ENCODE peak calls at places on chromosomes 11 and 22, in eight cellular contexts. B, N, W, H, Q, A, P and V are unnamed samples.

GRCh38 chr11:19365743-19366410 is 125.1 kb upstream of the E2F8 start:
- DNase-seq in B (no peak), N (no peak), W (no peak), H (no peak), Q (no peak), A (no peak), P (no peak), V (no peak)

GRCh38 chr11:65850217-65851082 is 7.5 kb downstream of the CFL1 start:
- DNase-seq in B (no peak), N (no peak), W (no peak), H (no peak), Q (no peak), A (no peak), P (no peak), V (no peak)

GRCh38 chr11:18522388-18522787 is 4.4 kb downstream of the TSG101 start:
- DNase-seq in B (no peak), N (no peak), W (no peak), H (no peak), Q (no peak), A (peak), P (no peak), V (no peak)

GRCh38 chr11:123129920-123130319 is 65.1 kb downstream of the CLMP start:
- DNase-seq in B (no peak), N (no peak), W (no peak), H (no peak), Q (no peak), A (no peak), P (no peak), V (no peak)

GRCh38 chr11:128695539-128696221 is 1.8 kb downstream of the FLI1 start:
- DNase-seq in B (no peak), N (no peak), W (no peak), H (no peak), Q (no peak), A (no peak), P (no peak), V (no peak)

GRCh38 chr11:7851391-7851790 is 54.6 kb upstream of the OR5P2 start:
- DNase-seq in B (no peak), N (no peak), W (no peak), H (no peak), Q (no peak), A (no peak), P (no peak), V (no peak)

GRCh38 chr11:33891714-33892327 is at the start of gene LMO2:
- DNase-seq in B (no peak), N (no peak), W (no peak), H (no peak), Q (no peak), A (no peak), P (peak), V (no peak)

GRCh38 chr22:31537019-31537535 is 40.7 kb downstream of the SFI1 start:
- DNase-seq in B (no peak), N (no peak), W (no peak), H (no peak), Q (no peak), A (no peak), P (no peak), V (no peak)

GRCh38 chr11:18427240-18427639 is 15.1 kb downstream of the LDHC start:
- DNase-seq in B (no peak), N (no peak), W (no peak), H (no peak), Q (no peak), A (no peak), P (no peak), V (no peak)

GRCh38 chr11:15539645-15540044 is 424.9 kb downstream of the INSC start:
- DNase-seq in B (no peak), N (no peak), W (no peak), H (no peak), Q (no peak), A (no peak), P (no peak), V (no peak)

GRCh38 chr22:38135133-38135706 is 24.7 kb upstream of the BAIAP2L2 start:
- DNase-seq in B (no peak), N (no peak), W (no peak), H (no peak), Q (no peak), A (peak), P (peak), V (peak)

GRCh38 chr11:30326114-30326783 is 3.3 kb downstream of the ARL14EP start:
- DNase-seq in B (no peak), N (no peak), W (no peak), H (no peak), Q (no peak), A (no peak), P (no peak), V (no peak)

GRCh38 chr11:121321614-121322243 is 29.2 kb downstream of the SC5D start:
- DNase-seq in B (peak), N (no peak), W (no peak), H (no peak), Q (no peak), A (peak), P (no peak), V (no peak)

GRCh38 chr11:128477811-128478210 is 109.5 kb downstream of the ETS1 start:
- DNase-seq in B (no peak), N (no peak), W (no peak), H (no peak), Q (no peak), A (no peak), P (no peak), V (no peak)

GRCh38 chr22:40875111-40875510 is 13.2 kb upstream of the DNAJB7 start:
- DNase-seq in B (no peak), N (no peak), W (no peak), H (no peak), Q (no peak), A (no peak), P (no peak), V (no peak)

GRCh38 chr22:31160328-31160978 is 471 bp downstream of the RNF185 start:
- DNase-seq in B (peak), N (no peak), W (no peak), H (no peak), Q (no peak), A (no peak), P (no peak), V (no peak)

GRCh38 chr11:498297-499181 is 8.5 kb downstream of the RNH1 start:
- DNase-seq in B (no peak), N (no peak), W (peak), H (no peak), Q (no peak), A (no peak), P (no peak), V (no peak)

GRCh38 chr11:121459413-121460041 is 6.8 kb upstream of the SORL1-AS1 start:
- DNase-seq in B (no peak), N (no peak), W (no peak), H (no peak), Q (no peak), A (no peak), P (no peak), V (no peak)

GRCh38 chr22:20430641-20431519 is 6.7 kb downstream of the SCARF2 start:
- DNase-seq in B (peak), N (no peak), W (no peak), H (peak), Q (no peak), A (peak), P (peak), V (no peak)

GRCh38 chr11:46251954-46252353 is 25.5 kb upstream of the CREB3L1 start:
- DNase-seq in B (no peak), N (no peak), W (no peak), H (no peak), Q (no peak), A (no peak), P (no peak), V (no peak)

GRCh38 chr22:45583504-45583903 is 80.8 kb downstream of the FBLN1 start:
- DNase-seq in B (no peak), N (no peak), W (peak), H (no peak), Q (no peak), A (no peak), P (no peak), V (no peak)

GRCh38 chr11:43542734-43543133 is 137.8 kb upstream of the HSD17B12 start:
- DNase-seq in B (no peak), N (no peak), W (no peak), H (no peak), Q (no peak), A (no peak), P (no peak), V (no peak)

GRCh38 chr22:17159504-17159951 is 451 bp upstream of the HDHD5 start:
- DNase-seq in B (peak), N (no peak), W (peak), H (peak), Q (no peak), A (peak), P (no peak), V (no peak)

GRCh38 chr11:42234381-42235035 is 775.1 kb upstream of the LRRC4C start:
- DNase-seq in B (no peak), N (no peak), W (no peak), H (no peak), Q (no peak), A (no peak), P (no peak), V (no peak)

GRCh38 chr11:78417888-78418583 is 416 bp upstream of the GAB2 start:
- DNase-seq in B (peak), N (peak), W (peak), H (peak), Q (peak), A (peak), P (peak), V (peak)
- TF ChIP-seq POLR2A in B (peak), N (peak), W (no peak), H (no peak), Q (no peak), A (peak), P (peak), V (peak)

DNA sequence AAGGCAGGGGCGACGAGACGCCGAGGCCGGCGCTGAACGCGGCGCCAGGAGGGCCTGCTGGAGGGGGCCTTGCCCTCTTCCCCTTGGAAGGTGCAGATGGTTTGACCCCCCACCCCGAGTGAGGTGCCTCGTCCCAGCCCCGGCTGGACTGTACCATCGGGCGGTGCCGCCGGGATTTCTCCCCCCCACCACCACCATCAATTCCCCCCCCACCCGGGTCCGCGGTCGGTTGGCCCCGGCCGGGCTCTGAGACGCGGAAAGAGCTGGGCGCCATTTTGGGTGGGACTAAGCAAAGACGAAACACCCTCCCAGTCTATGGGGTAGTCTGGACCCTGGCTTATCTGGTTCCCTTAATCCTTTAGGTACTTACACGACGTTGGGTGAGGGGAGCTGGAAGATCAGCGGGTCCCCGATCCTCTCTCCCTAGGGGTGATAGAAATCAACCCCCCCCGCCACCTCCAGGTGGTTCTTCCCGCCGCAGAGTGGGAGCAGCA is at the start of gene PRDM10:
- DNase-seq in B (peak), N (peak), W (peak), H (peak), Q (peak), A (peak), P (peak), V (peak)
- TF ChIP-seq POLR2A in B (peak), N (no peak), W (peak), H (no peak), Q (no peak), A (peak), P (no peak), V (peak)

GRCh38 chr22:37043828-37044538 is 7.6 kb upstream of the KCTD17 start:
- DNase-seq in B (peak), N (peak), W (peak), H (peak), Q (no peak), A (peak), P (peak), V (peak)
- TF ChIP-seq POLR2A in B (no peak), N (no peak), W (no peak), H (no peak), Q (no peak), A (no peak), P (no peak), V (no peak)

DNA sequence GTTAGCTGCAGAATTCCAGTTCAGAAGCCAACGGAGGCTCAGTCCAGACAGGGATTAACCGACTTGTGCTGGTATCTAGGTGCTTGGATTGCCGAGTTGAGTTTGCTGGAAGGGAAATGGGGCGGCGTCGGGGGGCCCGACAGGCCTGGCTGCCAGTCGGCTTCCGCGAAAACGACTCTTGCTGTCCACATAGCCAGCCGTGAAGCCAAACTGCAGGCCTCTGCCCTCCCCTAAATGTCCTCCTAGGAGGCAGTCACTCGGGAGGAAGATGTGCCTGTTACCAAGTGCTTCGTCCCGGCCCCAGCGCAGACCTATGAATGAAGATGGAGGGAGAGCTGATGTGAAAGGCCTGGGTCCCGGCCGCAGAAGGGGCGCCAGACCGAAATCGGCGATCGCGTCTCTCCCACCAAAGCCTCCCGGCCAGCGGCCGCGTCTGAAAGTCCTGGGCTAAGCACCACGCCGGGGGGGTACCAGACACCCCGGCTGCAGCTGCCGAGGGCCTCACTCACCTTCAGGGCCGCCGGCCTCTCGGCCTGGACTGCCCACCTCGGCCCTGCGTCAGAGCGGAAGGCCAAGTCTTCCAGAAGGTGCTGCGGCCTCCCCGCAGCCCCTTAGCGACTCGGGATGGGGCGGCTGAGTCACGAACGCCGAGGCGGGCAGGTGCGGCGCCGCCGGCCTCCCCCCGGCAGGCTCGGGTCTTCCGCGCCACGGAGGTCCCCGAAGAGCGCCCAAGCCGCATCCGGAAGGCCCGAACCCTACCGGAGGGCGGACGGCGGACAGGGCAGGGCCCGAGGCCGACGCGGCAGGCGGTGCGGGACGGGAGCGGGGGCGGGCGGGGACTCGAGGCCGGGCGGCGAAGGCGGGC is 7.5 kb downstream of the DPAGT1 start:
- DNase-seq in B (peak), N (no peak), W (no peak), H (peak), Q (no peak), A (no peak), P (peak), V (no peak)
- TF ChIP-seq POLR2A in B (no peak), N (no peak), W (no peak), H (no peak), Q (no peak), A (peak), P (peak), V (no peak)